ENCODE peak calls at places on chromosomes 4 and X, in four cellular contexts. Q is prostate gland, C is H1, Y is mucosa of descending colon. U is an unnamed sample.

GRCh38 chrX:31279359-31279758 is 207.5 kb upstream of the FTHL17 start:
- DNase-seq in Q (no peak), C (no peak), Y (peak; percentile 2), U (peak; percentile 90)

GRCh38 chrX:4225086-4225485 is 511.6 kb upstream of the PRKX start:
- DNase-seq in Q (no peak), C (no peak), Y (no peak), U (no peak)

GRCh38 chr4:2574863-2575262 is 38.4 kb downstream of the FAM193A start:
- DNase-seq in Q (no peak), C (no peak), Y (no peak), U (no peak)

GRCh38 chr4:176185068-176185467 is 10.3 kb downstream of the SPATA4 start:
- DNase-seq in Q (no peak), C (no peak), Y (no peak), U (peak; percentile 79)

GRCh38 chr4:7933631-7934510 is 5.8 kb downstream of the AFAP1 start:
- DNase-seq in Q (no peak), C (no peak), Y (no peak), U (no peak)

GRCh38 chr4:1246111-1246881 is 2.6 kb downstream of the CTBP1 start:
- DNase-seq in Q (no peak), C (no peak), Y (no peak), U (no peak)

GRCh38 chr4:152063301-152064235 is 302.8 kb upstream of the GATB start:
- DNase-seq in Q (no peak), C (no peak), Y (peak; percentile 65), U (peak; percentile 26)

GRCh38 chr4:162461952-162462351 is 298.2 kb upstream of the FSTL5 start:
- DNase-seq in Q (no peak), C (no peak), Y (no peak), U (peak; percentile 37)

GRCh38 chr4:4780634-4781287 is 78.7 kb upstream of the MSX1 start:
- DNase-seq in Q (no peak), C (no peak), Y (no peak), U (peak; percentile 74)

GRCh38 chr4:77225022-77225421 is 68.0 kb downstream of the CCNG2 start:
- DNase-seq in Q (no peak), C (no peak), Y (no peak), U (no peak)

GRCh38 chr4:155787113-155787710 is 28.4 kb downstream of the GUCY1B1 start:
- DNase-seq in Q (peak; percentile 28), C (no peak), Y (peak; percentile 39), U (peak; percentile 71)

GRCh38 chr4:38085394-38086150 is 125.4 kb downstream of the PTTG2 start:
- DNase-seq in Q (no peak), C (no peak), Y (no peak), U (no peak)
- H3K36me3 ChIP-seq in Q (no peaks in the 10 kb centered on the region), C (peaks cover 5% of the 10 kb centered on the region), Y (no peaks in the 10 kb centered on the region), U (no peaks in the 10 kb centered on the region)

DNA sequence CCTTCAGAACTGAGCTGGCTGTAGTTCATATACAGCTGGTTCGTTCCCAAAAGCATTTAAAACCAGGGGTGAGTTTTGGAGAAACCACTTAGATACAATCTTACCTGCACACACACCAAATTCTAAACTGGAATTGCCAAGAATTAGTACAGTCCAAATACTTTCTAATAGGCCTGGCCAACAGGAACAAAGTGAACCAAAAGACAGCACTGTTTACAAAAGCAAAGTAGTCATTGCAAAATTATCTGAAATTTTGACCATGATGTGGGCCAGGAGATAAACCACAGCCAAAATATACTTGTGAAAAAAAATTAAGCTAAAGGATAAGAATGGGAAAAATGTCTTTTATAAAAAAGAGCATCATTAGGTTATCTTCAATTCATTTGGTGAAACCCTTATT is 37.9 kb upstream of the NAP1L5 start:
- DNase-seq in Q (no peak), C (no peak), Y (no peak), U (no peak)
- TF ChIP-seq CTCF in Q (no peak), C (no peak), Y (no peak), U (no peak)

DNA sequence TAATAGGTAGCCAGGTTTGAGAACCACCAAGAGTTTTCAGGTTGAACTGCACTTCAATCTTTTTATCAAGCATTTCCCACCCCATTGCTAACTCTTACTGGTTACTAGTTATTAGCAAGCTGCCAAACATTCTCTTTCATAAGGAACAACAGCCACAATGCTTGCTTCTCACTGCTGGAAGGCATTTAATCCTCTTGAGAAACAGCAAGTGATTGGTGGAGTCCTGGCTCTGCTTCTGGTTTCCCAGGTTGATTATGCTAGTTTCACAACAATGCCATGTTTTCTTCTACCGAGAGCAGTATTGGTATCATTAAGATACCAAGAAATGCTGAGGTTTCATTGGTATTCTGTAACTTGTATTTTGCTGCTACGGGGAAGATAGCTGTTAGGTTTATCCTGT is 32.2 kb upstream of the TXLNG start:
- DNase-seq in Q (no peak), C (no peak), Y (no peak), U (no peak)
- H3K36me3 ChIP-seq in Q (no peaks in the 10 kb centered on the region), C (peaks cover 3% of the 10 kb centered on the region), Y (no peaks in the 10 kb centered on the region), U (no peaks in the 10 kb centered on the region)

GRCh38 chrX:17741123-17741511 is 3.8 kb downstream of the SCML1 start:
- DNase-seq in Q (no peak), C (no peak), Y (peak; percentile 42), U (no peak)

GRCh38 chrX:17748684-17749083 is 11.4 kb downstream of the SCML1 start:
- DNase-seq in Q (no peak), C (no peak), Y (no peak), U (no peak)

GRCh38 chrX:17747692-17748091 is 10.4 kb downstream of the SCML1 start:
- DNase-seq in Q (no peak), C (no peak), Y (no peak), U (no peak)

GRCh38 chrX:17743913-17744312 is 6.6 kb downstream of the SCML1 start:
- DNase-seq in Q (no peak), C (no peak), Y (no peak), U (peak; percentile 49)

DNA sequence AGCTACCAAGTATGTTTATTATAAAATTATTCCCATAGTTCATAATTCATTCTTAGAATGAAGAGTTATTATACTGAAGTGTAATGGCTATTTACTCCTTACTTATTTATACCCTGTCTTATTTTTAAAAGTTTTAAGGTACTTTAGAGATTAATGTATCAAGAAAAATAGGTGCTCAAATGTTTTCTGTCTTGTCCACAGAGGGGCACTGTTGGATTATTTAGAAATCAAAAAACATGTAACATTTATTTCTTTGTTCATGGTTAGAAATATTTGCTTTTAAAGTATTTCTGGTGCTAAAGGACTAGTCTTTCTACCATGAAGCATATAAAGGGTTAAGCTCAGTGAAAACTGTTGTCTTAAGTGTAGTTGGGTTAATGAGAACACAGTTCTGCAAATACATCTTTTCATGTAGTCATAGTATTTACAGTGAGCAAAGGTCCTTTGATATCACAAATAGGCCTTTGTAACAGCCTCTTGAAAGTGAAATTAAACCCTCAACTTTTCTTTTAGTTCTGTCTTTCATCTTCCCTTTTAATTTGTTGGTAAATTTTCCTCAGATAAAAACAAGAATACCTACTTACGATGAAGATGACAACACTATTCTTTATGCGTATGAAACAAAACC is 7.7 kb downstream of the SCML1 start:
- DNase-seq in Q (no peak), C (no peak), Y (no peak), U (peak; percentile 14)
- TF ChIP-seq CTCF in Q (peak; percentile 31), C (no peak), Y (no peak), U (no peak)

GRCh38 chrX:13755254-13755653 is 20.7 kb downstream of the OFD1 start:
- DNase-seq in Q (no peak), C (no peak), Y (no peak), U (no peak)
- H3K36me3 ChIP-seq in Q (no peaks in the 10 kb centered on the region), C (peaks cover 9% of the 10 kb centered on the region), Y (no peaks in the 10 kb centered on the region), U (peaks cover 4% of the 10 kb centered on the region)

GRCh38 chr4:118173126-118173525 is 138.8 kb downstream of the NDST3 start:
- DNase-seq in Q (no peak), C (no peak), Y (no peak), U (no peak)

GRCh38 chr4:118173956-118174355 is 139.7 kb downstream of the NDST3 start:
- DNase-seq in Q (no peak), C (no peak), Y (no peak), U (no peak)

GRCh38 chr4:118177121-118177520 is 142.8 kb downstream of the NDST3 start:
- DNase-seq in Q (no peak), C (no peak), Y (no peak), U (no peak)

GRCh38 chr4:118171381-118171780 is 137.1 kb downstream of the NDST3 start:
- DNase-seq in Q (no peak), C (no peak), Y (no peak), U (no peak)

GRCh38 chr4:118175506-118175905 is 141.2 kb downstream of the NDST3 start:
- DNase-seq in Q (no peak), C (no peak), Y (no peak), U (no peak)
- TF ChIP-seq CTCF in Q (no peak), C (no peak), Y (no peak), U (no peak)

GRCh38 chrX:17923546-17923945 is 62.4 kb upstream of the RAI2 start:
- DNase-seq in Q (no peak), C (no peak), Y (peak; percentile 1), U (no peak)
- H3K36me3 ChIP-seq in Q (no peaks in the 10 kb centered on the region), C (no peaks in the 10 kb centered on the region), Y (no peaks in the 10 kb centered on the region), U (no peaks in the 10 kb centered on the region)

GRCh38 chrX:132957211-132958085 is 981 bp downstream of the HS6ST2 start:
- DNase-seq in Q (no peak), C (no peak), Y (no peak), U (peak; percentile 27)

GRCh38 chrX:132956421-132957210 is 1.8 kb downstream of the HS6ST2 start:
- DNase-seq in Q (no peak), C (no peak), Y (no peak), U (no peak)

GRCh38 chrX:132953358-132953757 is 5.1 kb downstream of the HS6ST2 start:
- DNase-seq in Q (no peak), C (no peak), Y (no peak), U (peak; percentile 54)

GRCh38 chrX:132954323-132954722 is 4.1 kb downstream of the HS6ST2 start:
- DNase-seq in Q (no peak), C (no peak), Y (no peak), U (peak; percentile 50)

DNA sequence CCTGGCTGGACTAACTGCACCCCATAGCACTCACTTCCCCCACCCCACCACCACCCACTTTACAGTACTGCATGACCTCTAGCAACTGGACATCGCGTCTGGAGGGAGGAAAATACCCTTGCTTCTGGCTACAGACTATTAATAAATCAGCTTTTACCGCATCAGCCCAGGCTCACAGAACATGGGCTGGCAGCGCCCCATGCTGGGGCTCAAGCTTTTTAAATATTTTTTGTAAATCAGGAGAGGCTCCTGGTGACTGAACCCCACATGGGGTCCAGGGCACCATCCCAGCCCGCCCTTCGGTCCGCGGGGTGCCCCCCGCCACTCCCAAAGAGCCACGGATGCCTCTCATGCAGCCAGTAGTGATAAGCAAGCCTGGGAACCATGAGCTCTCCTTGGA is 2.7 kb downstream of the HS6ST2 start:
- DNase-seq in Q (no peak), C (no peak), Y (no peak), U (no peak)
- TF ChIP-seq CTCF in Q (no peak), C (no peak), Y (no peak), U (no peak)

U was measured in bronchial epithelial cell.